ENCODE peak calls at places on chromosomes 11 and 22, in five cellular contexts. T is prostate gland, Q is HFFc6, M is left cardiac atrium, R is upper lobe of right lung. Z is an unnamed sample.

GRCh38 chr11:1295086-1295485 is 14.3 kb downstream of the TOLLIP start:
- DNase-seq in T (no peak), Q (no peak), M (no peak), R (peak), Z (no peak)

GRCh38 chr22:48921411-48921903 is 906.2 kb downstream of the BRD1 start:
- DNase-seq in T (no peak), Q (no peak), M (no peak), R (peak), Z (no peak)

GRCh38 chr11:71144010-71144409 is 108.4 kb downstream of the SHANK2 start:
- DNase-seq in T (no peak), Q (no peak), M (no peak), R (peak), Z (no peak)

GRCh38 chr11:76238551-76238950 is 32.2 kb upstream of the WNT11 start:
- DNase-seq in T (no peak), Q (no peak), M (no peak), R (no peak), Z (no peak)

GRCh38 chr11:105720096-105720495 is 110.2 kb downstream of the GRIA4 start:
- DNase-seq in T (no peak), Q (no peak), M (no peak), R (no peak), Z (no peak)

GRCh38 chr11:11988099-11988651 is 20.3 kb downstream of the DKK3 start:
- DNase-seq in T (no peak), Q (peak), M (no peak), R (peak), Z (peak)

GRCh38 chr11:56314844-56315243 is at the start of gene OR8K3:
- DNase-seq in T (no peak), Q (no peak), M (no peak), R (no peak), Z (no peak)

GRCh38 chr11:45097721-45098493 is 48.5 kb upstream of the PRDM11 start:
- DNase-seq in T (peak), Q (peak), M (peak), R (no peak), Z (peak)

GRCh38 chr11:69920500-69921428 is 101.5 kb upstream of the FGF3 start:
- DNase-seq in T (no peak), Q (no peak), M (no peak), R (peak), Z (no peak)

GRCh38 chr22:37806409-37807338 is 1.1 kb upstream of the GCAT start:
- DNase-seq in T (no peak), Q (peak), M (no peak), R (no peak), Z (peak)

GRCh38 chr11:114168691-114169090 is 109.2 kb downstream of the ZBTB16 start:
- DNase-seq in T (no peak), Q (no peak), M (no peak), R (no peak), Z (no peak)

Z was measured in EL.